ENCODE peak calls at places on chromosomes 2 and 18, in five cellular contexts. One of them, this sample, is unnamed.

GRCh38 chr2:8447610-8448221 is 234.1 kb upstream of the ID2 start:
- DNase-seq in GM10248: no peak
- DNase-seq in SK-N-SH: no peak
- DNase-seq in A549: peak; percentile 61
- DNase-seq in fibroblast of pulmonary artery: peak; percentile 22
- DNase-seq in this sample: no peak

GRCh38 chr2:19352946-19353720 is 5.3 kb downstream of the OSR1 start:
- DNase-seq in GM10248: no peak
- DNase-seq in SK-N-SH: peak; percentile 59
- DNase-seq in A549: no peak
- DNase-seq in fibroblast of pulmonary artery: no peak
- DNase-seq in this sample: no peak

GRCh38 chr2:31580321-31581117 is at the start of gene SRD5A2:
- DNase-seq in GM10248: no peak
- DNase-seq in SK-N-SH: peak; percentile 22
- DNase-seq in A549: peak; percentile 14
- DNase-seq in fibroblast of pulmonary artery: no peak
- DNase-seq in this sample: no peak

GRCh38 chr2:102103992-102104871 is 38.3 kb upstream of the IL1R1 start:
- DNase-seq in GM10248: peak; percentile 34
- DNase-seq in SK-N-SH: no peak
- DNase-seq in A549: peak; percentile 71
- DNase-seq in fibroblast of pulmonary artery: peak; percentile 98
- DNase-seq in this sample: peak; percentile 36

GRCh38 chr2:62197017-62197586 is 1.2 kb downstream of the B3GNT2 start:
- DNase-seq in GM10248: peak; percentile 43
- DNase-seq in SK-N-SH: peak; percentile 68
- DNase-seq in A549: no peak
- DNase-seq in fibroblast of pulmonary artery: no peak
- DNase-seq in this sample: peak; percentile 45

GRCh38 chr2:25204190-25204838 is 35.9 kb upstream of the POMC start:
- DNase-seq in GM10248: peak; percentile 75
- DNase-seq in SK-N-SH: no peak
- DNase-seq in A549: no peak
- DNase-seq in fibroblast of pulmonary artery: no peak
- DNase-seq in this sample: peak; percentile 82

GRCh38 chr2:226732478-226733188 is 67.0 kb downstream of the IRS1 start:
- DNase-seq in GM10248: no peak
- DNase-seq in SK-N-SH: no peak
- DNase-seq in A549: no peak
- DNase-seq in fibroblast of pulmonary artery: no peak
- DNase-seq in this sample: no peak

GRCh38 chr18:43279015-43279758 is 1.9 kb upstream of the SYT4 start:
- DNase-seq in GM10248: no peak
- DNase-seq in SK-N-SH: peak; percentile 73
- DNase-seq in A549: peak; percentile 33
- DNase-seq in fibroblast of pulmonary artery: peak; percentile 29
- DNase-seq in this sample: peak; percentile 2

GRCh38 chr2:225002656-225003045 is 39.6 kb downstream of the DOCK10 start:
- DNase-seq in GM10248: no peak
- DNase-seq in SK-N-SH: no peak
- DNase-seq in A549: no peak
- DNase-seq in fibroblast of pulmonary artery: no peak
- DNase-seq in this sample: no peak

GRCh38 chr2:10486601-10487079 is 38.5 kb upstream of the ODC1 start:
- DNase-seq in GM10248: no peak
- DNase-seq in SK-N-SH: no peak
- DNase-seq in A549: no peak
- DNase-seq in fibroblast of pulmonary artery: no peak
- DNase-seq in this sample: no peak

GRCh38 chr2:43184339-43184895 is 42.0 kb downstream of the ZFP36L2 start:
- DNase-seq in GM10248: no peak
- DNase-seq in SK-N-SH: no peak
- DNase-seq in A549: peak; percentile 81
- DNase-seq in fibroblast of pulmonary artery: no peak
- DNase-seq in this sample: no peak

GRCh38 chr2:84527137-84528129 is 11.1 kb downstream of the DNAH6 start:
- DNase-seq in GM10248: no peak
- DNase-seq in SK-N-SH: no peak
- DNase-seq in A549: no peak
- DNase-seq in fibroblast of pulmonary artery: no peak
- DNase-seq in this sample: no peak

GRCh38 chr2:84532291-84532690 is 16.0 kb downstream of the DNAH6 start:
- DNase-seq in GM10248: no peak
- DNase-seq in SK-N-SH: no peak
- DNase-seq in A549: no peak
- DNase-seq in fibroblast of pulmonary artery: no peak
- DNase-seq in this sample: no peak

GRCh38 chr2:84526562-84526961 is 10.3 kb downstream of the DNAH6 start:
- DNase-seq in GM10248: no peak
- DNase-seq in SK-N-SH: no peak
- DNase-seq in A549: no peak
- DNase-seq in fibroblast of pulmonary artery: no peak
- DNase-seq in this sample: no peak
- TF ChIP-seq CTCF in GM10248: no peak
- TF ChIP-seq CTCF in SK-N-SH: no peak
- TF ChIP-seq CTCF in A549: peak; percentile 8
- TF ChIP-seq CTCF in fibroblast of pulmonary artery: no peak
- TF ChIP-seq CTCF in this sample: no peak

DNA sequence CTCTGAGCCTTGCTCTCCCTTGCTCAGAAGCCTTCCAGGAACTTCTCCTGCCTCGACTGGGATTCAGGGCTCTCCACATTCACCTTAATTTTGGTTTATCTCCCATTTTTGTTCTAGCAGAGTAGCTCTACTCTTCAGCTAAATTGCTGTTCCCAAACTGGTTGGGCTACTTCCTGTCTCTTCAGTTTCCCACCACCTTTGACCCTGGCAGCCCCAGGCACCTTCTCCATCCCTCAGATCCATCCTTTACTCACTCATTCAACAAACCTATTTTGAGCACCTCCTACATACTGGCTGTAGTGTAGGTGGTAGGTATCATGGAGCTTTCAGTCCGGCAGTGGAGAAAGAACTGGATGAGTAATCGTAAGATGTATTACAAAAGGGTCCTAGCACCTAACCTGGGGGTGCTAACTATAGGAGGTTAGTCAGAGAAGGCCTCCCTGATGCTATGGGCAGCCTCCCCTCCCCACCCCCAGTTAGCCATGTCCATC is 26.3 kb downstream of the MERTK start:
- DNase-seq in GM10248: no peak
- DNase-seq in SK-N-SH: no peak
- DNase-seq in A549: no peak
- DNase-seq in fibroblast of pulmonary artery: no peak
- DNase-seq in this sample: no peak
- TF ChIP-seq CTCF in GM10248: no peak
- TF ChIP-seq CTCF in SK-N-SH: no peak
- TF ChIP-seq CTCF in A549: no peak
- TF ChIP-seq CTCF in fibroblast of pulmonary artery: no peak
- TF ChIP-seq CTCF in this sample: no peak

DNA sequence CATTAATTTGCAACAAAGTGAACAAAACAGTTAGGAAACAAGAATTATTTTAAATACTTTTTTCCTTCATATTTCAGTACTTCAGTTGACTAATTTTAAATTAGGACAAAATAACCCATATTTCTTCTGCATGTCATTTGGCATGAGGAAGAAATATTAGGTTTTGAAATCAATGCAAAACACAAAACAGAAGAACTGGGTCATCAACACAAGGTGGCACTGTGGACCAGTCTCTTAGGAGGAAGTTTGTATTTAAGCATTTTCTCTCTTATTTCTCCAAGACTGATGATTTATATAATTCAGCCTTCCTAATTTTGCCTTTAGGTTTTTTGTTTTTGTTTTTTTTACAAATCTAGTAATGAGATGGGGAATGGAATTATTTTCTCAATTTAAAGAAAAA is 352.8 kb upstream of the KCNH7 start:
- DNase-seq in GM10248: peak; percentile 8
- DNase-seq in SK-N-SH: peak; percentile 35
- DNase-seq in A549: peak; percentile 69
- DNase-seq in fibroblast of pulmonary artery: peak; percentile 79
- DNase-seq in this sample: peak; percentile 9
- TF ChIP-seq CTCF in GM10248: peak; percentile 39
- TF ChIP-seq CTCF in SK-N-SH: peak; percentile 77
- TF ChIP-seq CTCF in A549: peak; percentile 87
- TF ChIP-seq CTCF in fibroblast of pulmonary artery: peak; percentile 70
- TF ChIP-seq CTCF in this sample: peak; percentile 22

GRCh38 chr2:219207884-219208740 is 1.5 kb downstream of the ZFAND2B start:
- DNase-seq in GM10248: no peak
- DNase-seq in SK-N-SH: peak; percentile 51
- DNase-seq in A549: peak; percentile 39
- DNase-seq in fibroblast of pulmonary artery: peak; percentile 60
- DNase-seq in this sample: no peak

GRCh38 chr2:219207254-219207883 is 787 bp downstream of the ZFAND2B start:
- DNase-seq in GM10248: no peak
- DNase-seq in SK-N-SH: no peak
- DNase-seq in A549: no peak
- DNase-seq in fibroblast of pulmonary artery: no peak
- DNase-seq in this sample: no peak

GRCh38 chr2:219205165-219205538 is 1.4 kb upstream of the ZFAND2B start:
- DNase-seq in GM10248: no peak
- DNase-seq in SK-N-SH: no peak
- DNase-seq in A549: no peak
- DNase-seq in fibroblast of pulmonary artery: no peak
- DNase-seq in this sample: no peak

GRCh38 chr2:219205981-219206441 is 571 bp upstream of the ZFAND2B start:
- DNase-seq in GM10248: no peak
- DNase-seq in SK-N-SH: no peak
- DNase-seq in A549: no peak
- DNase-seq in fibroblast of pulmonary artery: no peak
- DNase-seq in this sample: no peak

DNA sequence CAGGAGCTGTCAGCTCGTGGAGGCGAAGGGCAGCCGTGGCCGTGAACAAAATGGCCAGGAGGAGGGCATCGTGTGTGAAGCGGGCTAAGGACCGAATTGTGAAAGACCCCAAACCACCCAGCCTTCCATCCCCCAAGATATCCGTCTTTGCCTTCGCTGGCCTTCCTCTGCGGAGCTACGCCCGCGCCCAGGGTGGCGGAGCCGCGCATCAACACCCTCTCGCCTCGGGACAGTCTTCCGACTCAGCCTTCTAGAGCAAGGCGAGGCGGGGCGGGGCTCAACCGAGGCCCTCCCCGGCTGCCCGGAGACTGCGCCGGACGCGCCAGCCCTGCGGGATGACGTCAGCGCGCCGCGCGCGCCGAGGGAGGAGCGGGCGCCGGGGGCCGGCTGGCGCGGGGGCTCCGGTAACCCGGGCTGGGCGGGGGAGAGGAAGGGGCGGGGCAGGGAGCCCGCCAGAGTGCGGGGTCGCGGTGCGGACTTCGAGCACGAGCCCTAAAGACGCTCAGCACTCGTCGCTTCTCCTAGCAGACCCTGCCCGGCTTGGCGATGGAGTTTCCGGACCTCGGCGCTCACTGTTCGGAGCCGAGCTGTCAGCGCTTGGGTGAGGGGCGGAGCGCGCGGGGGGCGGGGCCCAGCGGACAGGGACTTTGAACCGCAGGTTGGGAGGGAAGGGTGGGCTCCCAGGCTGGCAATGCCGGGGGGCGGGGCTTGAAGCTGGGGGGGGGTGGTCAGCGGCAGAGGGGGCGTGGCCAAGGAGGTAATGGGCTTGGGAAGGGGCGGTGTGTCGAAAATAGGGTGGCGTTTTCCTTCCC is at the start of gene ZFAND2B:
- DNase-seq in GM10248: peak; percentile 99
- DNase-seq in SK-N-SH: peak; percentile 99
- DNase-seq in A549: peak; percentile 91
- DNase-seq in fibroblast of pulmonary artery: peak; percentile 92
- DNase-seq in this sample: peak; percentile 100
- TF ChIP-seq CTCF in GM10248: no peak
- TF ChIP-seq CTCF in SK-N-SH: no peak
- TF ChIP-seq CTCF in A549: no peak
- TF ChIP-seq CTCF in fibroblast of pulmonary artery: peak; percentile 1
- TF ChIP-seq CTCF in this sample: no peak

This sample was measured in GM20000.